ENCODE peak calls at places on chromosomes 7 and 10, in ten cellular contexts. O, E, R, X, A, T, Z, G, B and Q are unnamed samples.

GRCh38 chr7:106788637-106789036 is 76.4 kb upstream of the PIK3CG start:
- DNase-seq in Z (peak; percentile 12), T (no peak), E (no peak), X (no peak), O (no peak), A (no peak), R (no peak), G (no peak), B (no peak), Q (no peak)

GRCh38 chr10:89269822-89270483 is 18.4 kb upstream of the LIPA start:
- DNase-seq in R (no peak), X (no peak), E (no peak), A (no peak), T (no peak), B (no peak), Z (no peak), O (no peak), G (peak; percentile 59), Q (no peak)

GRCh38 chr7:4771737-4772136 is 3.7 kb upstream of the AP5Z1 start:
- DNase-seq in G (no peak), B (no peak), T (no peak), Z (no peak), E (no peak), X (no peak), O (no peak), A (no peak), R (no peak), Q (peak; percentile 49)

GRCh38 chr7:100693312-100694195 is 496 bp downstream of the GIGYF1 start:
- DNase-seq in R (peak; percentile 47), A (no peak), B (no peak), O (no peak), Z (no peak), X (no peak), G (no peak), T (no peak), E (no peak), Q (no peak)

GRCh38 chr7:50469181-50469580 is 19.0 kb upstream of the FIGNL1 start:
- DNase-seq in Z (no peak), O (no peak), T (no peak), X (no peak), B (no peak), E (no peak), G (no peak), R (no peak), A (no peak), Q (no peak)

GRCh38 chr7:132548489-132549078 is 27.7 kb downstream of the PLXNA4 start:
- DNase-seq in G (no peak), B (no peak), E (no peak), T (peak; percentile 95), O (no peak), X (no peak), A (no peak), R (no peak), Z (peak; percentile 79), Q (no peak)

GRCh38 chr7:149823191-149823630 is 15.0 kb upstream of the ZNF862 start:
- DNase-seq in T (no peak), X (no peak), G (no peak), B (no peak), R (peak; percentile 31), O (no peak), Z (no peak), E (no peak), A (no peak), Q (no peak)

GRCh38 chr7:68700414-68700813 is 897.9 kb upstream of the AUTS2 start:
- DNase-seq in O (no peak), B (no peak), T (peak; percentile 68), E (no peak), R (no peak), G (no peak), A (no peak), Z (no peak), X (no peak), Q (no peak)

GRCh38 chr10:124279298-124279697 is 139.4 kb downstream of the OAT start:
- DNase-seq in G (no peak), T (no peak), B (no peak), R (no peak), A (no peak), Z (no peak), O (no peak), X (no peak), E (no peak), Q (no peak)

GRCh38 chr7:29359480-29360093 is 165.0 kb downstream of the CHN2 start:
- DNase-seq in A (peak; percentile 24), T (no peak), B (no peak), R (no peak), Z (no peak), X (no peak), O (no peak), G (no peak), E (no peak), Q (no peak)

GRCh38 chr10:62166331-62167154 is 102.1 kb downstream of the RTKN2 start:
- DNase-seq in O (no peak), A (no peak), G (no peak), X (peak; percentile 4), T (no peak), Z (no peak), R (no peak), B (no peak), E (no peak), Q (no peak)

GRCh38 chr7:2109936-2110585 is 122.7 kb downstream of the MAD1L1 start:
- DNase-seq in B (no peak), T (peak; percentile 98), X (peak; percentile 25), E (no peak), Z (peak; percentile 97), A (no peak), G (peak; percentile 70), R (no peak), O (no peak), Q (no peak)

GRCh38 chr10:117413928-117414618 is 38.8 kb upstream of the PDZD8 start:
- DNase-seq in G (peak; percentile 16), E (no peak), X (no peak), Z (peak; percentile 91), T (peak; percentile 17), O (no peak), B (no peak), R (no peak), A (no peak), Q (no peak)

GRCh38 chr7:27389508-27389907 is 146.9 kb downstream of the EVX1 start:
- DNase-seq in R (no peak), X (no peak), A (no peak), T (no peak), O (no peak), Z (no peak), B (no peak), G (no peak), E (no peak), Q (no peak)

GRCh38 chr7:1087462-1087809 is 477 bp upstream of the GPER1 start:
- DNase-seq in G (no peak), B (no peak), T (peak; percentile 61), E (no peak), X (no peak), O (no peak), A (peak; percentile 34), R (no peak), Z (no peak), Q (no peak)

GRCh38 chr7:1090236-1090635 is 2.3 kb downstream of the GPER1 start:
- DNase-seq in E (no peak), T (no peak), A (no peak), R (no peak), G (no peak), X (no peak), Z (no peak), B (no peak), O (no peak), Q (no peak)

GRCh38 chr7:1086588-1087461 is 1.1 kb upstream of the GPER1 start:
- DNase-seq in E (peak; percentile 84), R (peak; percentile 78), A (peak; percentile 68), B (peak; percentile 28), X (peak; percentile 65), T (peak; percentile 61), O (peak; percentile 28), G (peak; percentile 68), Z (peak; percentile 73), Q (peak; percentile 90)

GRCh38 chr7:1085910-1086421 is 1.9 kb upstream of the GPER1 start:
- DNase-seq in R (no peak), X (no peak), B (no peak), T (no peak), G (no peak), Z (peak; percentile 7), E (no peak), O (no peak), A (no peak), Q (no peak)

GRCh38 chr7:1087952-1088920 is at the start of gene GPER1:
- DNase-seq in Z (peak; percentile 67), O (peak; percentile 25), R (no peak), A (peak; percentile 92), X (peak; percentile 68), B (no peak), T (peak; percentile 52), G (peak; percentile 74), E (no peak), Q (no peak)
- H3K4me3 ChIP-seq in Z (peak within 1 kb of the TSS; percentile 70), O (peak within 1 kb of the TSS; percentile 67), R (peak within 1 kb of the TSS; percentile 47), A (peak within 1 kb of the TSS; percentile 29), X (no peak within 1 kb of the TSS), B (peak within 1 kb of the TSS; percentile 46), T (peak within 1 kb of the TSS; percentile 44), G (peak within 1 kb of the TSS; percentile 77), E (peak within 1 kb of the TSS; percentile 44), Q (peak within 1 kb of the TSS; percentile 23)

GRCh38 chr10:96276831-96277230 is 5.5 kb upstream of the BLNK start:
- DNase-seq in O (no peak), R (no peak), A (no peak), T (no peak), Z (peak; percentile 49), X (no peak), B (no peak), E (no peak), G (no peak), Q (no peak)
- H3K4me1 ChIP-seq in O (peaks cover 4% of the 10 kb centered on the region), R (no peaks in the 10 kb centered on the region), A (peaks cover 35% of the 10 kb centered on the region), T (no peaks in the 10 kb centered on the region), Z (no peaks in the 10 kb centered on the region), X (peaks cover 28% of the 10 kb centered on the region), B (no peaks in the 10 kb centered on the region), E (peaks cover 30% of the 10 kb centered on the region), G (no peaks in the 10 kb centered on the region), Q (peaks cover 16% of the 10 kb centered on the region)

GRCh38 chr7:158958618-158959017 is 102.3 kb downstream of the DYNC2I1 start:
- DNase-seq in X (no peak), O (no peak), A (no peak), E (no peak), R (no peak), T (no peak), B (no peak), Z (no peak), G (no peak), Q (peak; percentile 71)
- H3K4me3 ChIP-seq in X (no peak overlapping the region), O (peak overlapping the region; percentile 19), A (peak overlapping the region; percentile 20), E (peak overlapping the region; percentile 39), R (peak overlapping the region; percentile 59), T (no peak overlapping the region), B (peak overlapping the region; percentile 50), Z (peak overlapping the region; percentile 67), G (no peak overlapping the region), Q (no peak overlapping the region)

GRCh38 chr7:155363146-155363539 is 65.5 kb downstream of the INSIG1 start:
- DNase-seq in G (no peak), E (no peak), T (no peak), X (no peak), Z (no peak), B (no peak), R (peak; percentile 33), A (no peak), O (no peak), Q (no peak)
- H3K4me1 ChIP-seq in G (peaks cover 5% of the 10 kb centered on the region), E (no peaks in the 10 kb centered on the region), T (no peaks in the 10 kb centered on the region), X (no peaks in the 10 kb centered on the region), Z (no peaks in the 10 kb centered on the region), B (no peaks in the 10 kb centered on the region), R (no peaks in the 10 kb centered on the region), A (no peaks in the 10 kb centered on the region), O (no peaks in the 10 kb centered on the region), Q (no peaks in the 10 kb centered on the region)

GRCh38 chr7:148697950-148698396 is 730 bp upstream of the CUL1 start:
- DNase-seq in G (no peak), T (peak; percentile 19), E (no peak), A (no peak), O (no peak), Z (peak; percentile 12), R (no peak), X (no peak), B (peak; percentile 20), Q (no peak)
- H3K4me3 ChIP-seq in G (peak overlapping the region; percentile 88), T (peak overlapping the region; percentile 81), E (peak overlapping the region; percentile 76), A (peak overlapping the region; percentile 76), O (peak overlapping the region; percentile 88), Z (peak overlapping the region; percentile 81), R (peak overlapping the region; percentile 63), X (peak overlapping the region; percentile 64), B (peak overlapping the region; percentile 68), Q (peak overlapping the region; percentile 74)